ENCODE peak calls at places on chromosomes 7 and 10, in ten cellular contexts. A is left kidney; Z is NCI-H1105 treated with DMSO at 0.1 percent for 48 hours; P is AG08395; G is IMR-90; C is fibroblast of pulmonary artery; J is stimulated activated CD8-positive, alpha-beta memory T cell treated with anti-CD3 and anti-CD28 coated beads, Interleukin-15, amount 100 ng/mL, for 24 hours; R is nucleus accumbens; Y is HTR-8/SVneo; K is HFFc6. T is an unnamed sample.

GRCh38 chr7:84248267-84248666 is 53.7 kb upstream of the SEMA3A start:
- DNase-seq in P (no peak), Y (no peak), A (no peak), J (no peak), C (peak; percentile 58), G (peak; percentile 73), K (no peak), Z (no peak), R (no peak), T (no peak)

GRCh38 chr10:124035928-124036558 is 57.4 kb downstream of the CHST15 start:
- DNase-seq in A (peak; percentile 71), J (no peak), C (no peak), R (no peak), Y (no peak), G (no peak), K (no peak), P (no peak), Z (no peak), T (no peak)

GRCh38 chr10:98646998-98647917 is 200.5 kb upstream of the HPS1 start:
- DNase-seq in P (no peak), C (no peak), Y (no peak), J (no peak), Z (no peak), K (no peak), G (no peak), A (peak; percentile 59), R (no peak), T (no peak)

GRCh38 chr10:103397191-103397825 is 882 bp downstream of the PDCD11 start:
- DNase-seq in P (no peak), G (no peak), J (no peak), K (no peak), Y (no peak), A (peak; percentile 24), Z (no peak), C (peak; percentile 4), R (no peak), T (no peak)

GRCh38 chr7:133676805-133677370 is 424.0 kb downstream of the EXOC4 start:
- DNase-seq in G (peak; percentile 30), P (no peak), R (no peak), A (no peak), Z (no peak), C (peak; percentile 55), J (no peak), Y (no peak), K (peak; percentile 69), T (no peak)

GRCh38 chr10:129626801-129627434 is 159.9 kb downstream of the MGMT start:
- DNase-seq in P (peak; percentile 24), R (no peak), Z (no peak), J (no peak), C (peak; percentile 20), Y (no peak), A (peak; percentile 70), G (peak; percentile 4), K (no peak), T (no peak)

GRCh38 chr7:90836937-90837336 is 240.8 kb downstream of the CDK14 start:
- DNase-seq in G (no peak), C (no peak), Y (no peak), J (no peak), Z (no peak), A (no peak), K (no peak), R (no peak), P (no peak), T (no peak)

GRCh38 chr7:118863961-118864360 is 639.5 kb downstream of the ANKRD7 start:
- DNase-seq in G (no peak), P (no peak), K (no peak), A (no peak), C (no peak), R (no peak), J (no peak), Y (no peak), Z (no peak), T (no peak)

GRCh38 chr10:77197544-77197943 is 440.1 kb downstream of the KCNMA1 start:
- DNase-seq in Y (no peak), P (no peak), J (no peak), Z (no peak), R (no peak), C (no peak), K (no peak), G (no peak), A (no peak), T (no peak)

GRCh38 chr10:48316236-48316635 is 9.8 kb downstream of the MAPK8 start:
- DNase-seq in P (no peak), R (no peak), Y (no peak), A (no peak), G (no peak), Z (no peak), K (no peak), J (no peak), C (no peak), T (no peak)

GRCh38 chr10:91672021-91672608 is 39.2 kb upstream of the PPP1R3C start:
- DNase-seq in P (peak; percentile 68), K (peak; percentile 90), C (peak; percentile 64), G (peak; percentile 82), R (no peak), A (peak; percentile 66), Y (peak; percentile 80), Z (peak; percentile 56), J (no peak), T (peak; percentile 54)

GRCh38 chr10:31138026-31138553 is 106.4 kb upstream of the ZNF438 start:
- DNase-seq in K (no peak), R (no peak), Z (no peak), J (no peak), C (peak; percentile 26), P (no peak), A (no peak), Y (no peak), G (no peak), T (no peak)

GRCh38 chr10:70115948-70116682 is 16.5 kb downstream of the AIFM2 start:
- DNase-seq in C (peak; percentile 29), K (peak; percentile 4), P (peak; percentile 50), G (peak; percentile 9), A (peak; percentile 84), Z (peak; percentile 11), R (no peak), J (no peak), Y (peak; percentile 64), T (peak; percentile 65)

GRCh38 chr7:47763063-47763974 is 181.4 kb upstream of the TNS3 start:
- DNase-seq in G (peak; percentile 96), P (peak; percentile 86), A (peak; percentile 78), R (no peak), C (peak; percentile 53), Y (peak; percentile 81), K (peak; percentile 85), J (no peak), Z (no peak), T (peak; percentile 85)

GRCh38 chr7:132249591-132249971 is 326.7 kb downstream of the PLXNA4 start:
- DNase-seq in Y (peak; percentile 10), K (no peak), A (peak; percentile 51), P (peak; percentile 45), G (no peak), C (peak; percentile 16), Z (no peak), J (no peak), R (no peak), T (peak; percentile 23)

GRCh38 chr10:74928742-74929191 is 102.4 kb downstream of the KAT6B start:
- DNase-seq in J (no peak), A (peak; percentile 35), Z (no peak), C (peak; percentile 56), R (no peak), P (peak; percentile 26), Y (no peak), G (peak; percentile 42), K (no peak), T (no peak)

GRCh38 chr10:61257956-61258496 is 195.2 kb downstream of the TMEM26 start:
- DNase-seq in P (no peak), J (no peak), Y (no peak), C (no peak), A (no peak), K (no peak), R (no peak), Z (no peak), G (peak; percentile 58), T (no peak)

GRCh38 chr10:111148025-111148424 is 71.2 kb downstream of the ADRA2A start:
- DNase-seq in A (peak; percentile 45), J (no peak), P (no peak), K (no peak), Y (no peak), C (no peak), Z (no peak), G (no peak), R (no peak), T (no peak)

GRCh38 chr10:103241262-103242011 is 4.2 kb upstream of the RPEL1 start:
- DNase-seq in Y (peak; percentile 49), A (peak; percentile 53), Z (no peak), J (no peak), G (peak; percentile 50), P (peak; percentile 46), K (peak; percentile 43), C (peak; percentile 39), R (no peak), T (peak; percentile 59)

GRCh38 chr7:117654780-117655179 is 175.0 kb downstream of the CFTR start:
- DNase-seq in Y (no peak), P (no peak), G (no peak), C (peak; percentile 51), K (no peak), R (no peak), A (no peak), Z (no peak), J (no peak), T (no peak)

GRCh38 chr7:96548664-96549063 is 161.0 kb downstream of the SEM1 start:
- DNase-seq in J (no peak), Y (no peak), R (no peak), A (no peak), Z (peak; percentile 39), G (no peak), C (no peak), P (no peak), K (no peak), T (no peak)

GRCh38 chr7:28711096-28711495 is 247.0 kb downstream of the TRIL start:
- DNase-seq in G (no peak), J (no peak), R (no peak), A (no peak), C (no peak), Z (no peak), P (no peak), Y (no peak), K (no peak), T (no peak)

GRCh38 chr10:1293636-1294440 is 237.7 kb downstream of the WDR37 start:
- DNase-seq in K (no peak), P (no peak), G (no peak), Y (no peak), A (peak; percentile 74), J (no peak), C (no peak), Z (no peak), R (peak; percentile 42), T (no peak)

GRCh38 chr7:124031919-124032318 is 948 bp downstream of the TMEM229A start:
- DNase-seq in A (peak; percentile 45), G (no peak), Y (no peak), P (no peak), R (no peak), K (no peak), J (no peak), C (no peak), Z (no peak), T (no peak)

GRCh38 chr10:19231034-19231433 is 182.4 kb downstream of the MALRD1 start:
- DNase-seq in R (no peak), K (no peak), Y (no peak), J (no peak), P (no peak), A (no peak), Z (no peak), C (no peak), G (no peak), T (no peak)

GRCh38 chr10:21702633-21703111 is 168.6 kb downstream of the MLLT10 start:
- DNase-seq in Y (no peak), J (no peak), P (no peak), A (no peak), K (no peak), Z (no peak), G (no peak), C (no peak), R (no peak), T (no peak)

GRCh38 chr7:146172112-146172511 is 55.5 kb downstream of the CNTNAP2 start:
- DNase-seq in A (no peak), C (peak; percentile 22), P (no peak), Z (no peak), R (no peak), J (no peak), G (no peak), K (no peak), Y (no peak), T (no peak)

GRCh38 chr10:98394855-98395440 is 20.0 kb downstream of the PYROXD2 start:
- DNase-seq in J (no peak), P (no peak), Y (no peak), A (no peak), G (no peak), R (no peak), Z (no peak), K (no peak), C (no peak), T (no peak)